ENCODE peak calls at places on chromosomes 3 and 15, in five cellular contexts. One of them, this sample, is unnamed.

GRCh38 chr3:111763101-111763500 is 96.0 kb upstream of the PHLDB2 start:
- DNase-seq in ACHN: no peak
- DNase-seq in nephron progenitor cell: no peak
- DNase-seq in MG63: no peak
- DNase-seq in T-cell: no peak
- DNase-seq in this sample: no peak

GRCh38 chr3:157066335-157067071 is 93.4 kb downstream of the CCNL1 start:
- DNase-seq in ACHN: no peak
- DNase-seq in nephron progenitor cell: no peak
- DNase-seq in MG63: peak
- DNase-seq in T-cell: no peak
- DNase-seq in this sample: no peak

GRCh38 chr3:71210257-71211002 is 373.1 kb downstream of the FOXP1 start:
- DNase-seq in ACHN: no peak
- DNase-seq in nephron progenitor cell: no peak
- DNase-seq in MG63: no peak
- DNase-seq in T-cell: no peak
- DNase-seq in this sample: no peak

GRCh38 chr3:179811321-179812095 is 158.7 kb downstream of the USP13 start:
- DNase-seq in ACHN: peak
- DNase-seq in nephron progenitor cell: peak
- DNase-seq in MG63: peak
- DNase-seq in T-cell: no peak
- DNase-seq in this sample: peak

GRCh38 chr15:70596354-70597055 is 166.9 kb downstream of the UACA start:
- DNase-seq in ACHN: peak
- DNase-seq in nephron progenitor cell: no peak
- DNase-seq in MG63: peak
- DNase-seq in T-cell: no peak
- DNase-seq in this sample: no peak

GRCh38 chr15:52256366-52256765 is 39.2 kb downstream of the MYO5C start:
- DNase-seq in ACHN: peak
- DNase-seq in nephron progenitor cell: peak
- DNase-seq in MG63: peak
- DNase-seq in T-cell: peak
- DNase-seq in this sample: no peak

GRCh38 chr15:63724760-63725159 is 109.0 kb downstream of the HERC1 start:
- DNase-seq in ACHN: no peak
- DNase-seq in nephron progenitor cell: no peak
- DNase-seq in MG63: no peak
- DNase-seq in T-cell: no peak
- DNase-seq in this sample: no peak

GRCh38 chr3:164250923-164251322 is 827.4 kb downstream of the SI start:
- DNase-seq in ACHN: no peak
- DNase-seq in nephron progenitor cell: no peak
- DNase-seq in MG63: no peak
- DNase-seq in T-cell: no peak
- DNase-seq in this sample: no peak

GRCh38 chr3:50336452-50337174 is 4.0 kb downstream of the RASSF1 start:
- DNase-seq in ACHN: peak
- DNase-seq in nephron progenitor cell: no peak
- DNase-seq in MG63: no peak
- DNase-seq in T-cell: no peak
- DNase-seq in this sample: no peak

GRCh38 chr3:197809356-197810020 is 18.4 kb downstream of the LRCH3 start:
- DNase-seq in ACHN: no peak
- DNase-seq in nephron progenitor cell: no peak
- DNase-seq in MG63: no peak
- DNase-seq in T-cell: no peak
- DNase-seq in this sample: no peak

GRCh38 chr3:127088511-127089430 is 104.2 kb upstream of the PRR23E start:
- DNase-seq in ACHN: no peak
- DNase-seq in nephron progenitor cell: no peak
- DNase-seq in MG63: no peak
- DNase-seq in T-cell: no peak
- DNase-seq in this sample: no peak

GRCh38 chr15:48604567-48604966 is 40.9 kb downstream of the FBN1 start:
- DNase-seq in ACHN: no peak
- DNase-seq in nephron progenitor cell: no peak
- DNase-seq in MG63: no peak
- DNase-seq in T-cell: no peak
- DNase-seq in this sample: no peak

GRCh38 chr3:124178531-124178930 is 186.6 kb upstream of the ROPN1 start:
- DNase-seq in ACHN: no peak
- DNase-seq in nephron progenitor cell: no peak
- DNase-seq in MG63: no peak
- DNase-seq in T-cell: no peak
- DNase-seq in this sample: no peak

GRCh38 chr15:52263563-52263962 is 32.0 kb downstream of the MYO5C start:
- DNase-seq in ACHN: no peak
- DNase-seq in nephron progenitor cell: no peak
- DNase-seq in MG63: no peak
- DNase-seq in T-cell: no peak
- DNase-seq in this sample: no peak

GRCh38 chr3:159785276-159785675 is 203.4 kb upstream of the IL12A start:
- DNase-seq in ACHN: no peak
- DNase-seq in nephron progenitor cell: no peak
- DNase-seq in MG63: no peak
- DNase-seq in T-cell: no peak
- DNase-seq in this sample: no peak

GRCh38 chr3:78906245-78906644 is 861.6 kb downstream of the ROBO1 start:
- DNase-seq in ACHN: no peak
- DNase-seq in nephron progenitor cell: no peak
- DNase-seq in MG63: no peak
- DNase-seq in T-cell: no peak
- DNase-seq in this sample: no peak

GRCh38 chr3:56856686-56857577 is 55.2 kb upstream of the ARHGEF3 start:
- DNase-seq in ACHN: no peak
- DNase-seq in nephron progenitor cell: no peak
- DNase-seq in MG63: no peak
- DNase-seq in T-cell: no peak
- DNase-seq in this sample: no peak

GRCh38 chr3:129629011-129629410 is 22.5 kb upstream of the PLXND1 start:
- DNase-seq in ACHN: no peak
- DNase-seq in nephron progenitor cell: no peak
- DNase-seq in MG63: no peak
- DNase-seq in T-cell: no peak
- DNase-seq in this sample: no peak

GRCh38 chr15:94277485-94277884 is 46.1 kb downstream of the MCTP2 start:
- DNase-seq in ACHN: no peak
- DNase-seq in nephron progenitor cell: no peak
- DNase-seq in MG63: no peak
- DNase-seq in T-cell: no peak
- DNase-seq in this sample: no peak

GRCh38 chr15:74937602-74938371 is at the start of gene COX5A:
- DNase-seq in ACHN: peak
- DNase-seq in nephron progenitor cell: peak
- DNase-seq in MG63: peak
- DNase-seq in T-cell: peak
- DNase-seq in this sample: peak

GRCh38 chr3:148360046-148360445 is 337.7 kb upstream of the AGTR1 start:
- DNase-seq in ACHN: no peak
- DNase-seq in nephron progenitor cell: no peak
- DNase-seq in MG63: no peak
- DNase-seq in T-cell: no peak
- DNase-seq in this sample: no peak

GRCh38 chr3:38805765-38806386 is 10.1 kb downstream of the SCN10A start:
- DNase-seq in ACHN: peak
- DNase-seq in nephron progenitor cell: peak
- DNase-seq in MG63: peak
- DNase-seq in T-cell: peak
- DNase-seq in this sample: no peak

GRCh38 chr3:190108789-190109188 is 11.9 kb downstream of the P3H2 start:
- DNase-seq in ACHN: peak
- DNase-seq in nephron progenitor cell: no peak
- DNase-seq in MG63: no peak
- DNase-seq in T-cell: no peak
- DNase-seq in this sample: no peak

GRCh38 chr3:163328680-163329079 is 1749.6 kb downstream of the SI start:
- DNase-seq in ACHN: no peak
- DNase-seq in nephron progenitor cell: no peak
- DNase-seq in MG63: no peak
- DNase-seq in T-cell: no peak
- DNase-seq in this sample: no peak

GRCh38 chr3:195421410-195421809 is 21.4 kb downstream of the ACAP2 start:
- DNase-seq in ACHN: no peak
- DNase-seq in nephron progenitor cell: no peak
- DNase-seq in MG63: no peak
- DNase-seq in T-cell: no peak
- DNase-seq in this sample: no peak

GRCh38 chr3:140416686-140417085 is 261.2 kb upstream of the TRIM42 start:
- DNase-seq in ACHN: no peak
- DNase-seq in nephron progenitor cell: no peak
- DNase-seq in MG63: no peak
- DNase-seq in T-cell: no peak
- DNase-seq in this sample: no peak

GRCh38 chr3:189108735-189109134 is 63.0 kb upstream of the TPRG1 start:
- DNase-seq in ACHN: no peak
- DNase-seq in nephron progenitor cell: no peak
- DNase-seq in MG63: no peak
- DNase-seq in T-cell: no peak
- DNase-seq in this sample: no peak

GRCh38 chr3:194003128-194004057 is 132.6 kb upstream of the HES1 start:
- DNase-seq in ACHN: peak
- DNase-seq in nephron progenitor cell: peak
- DNase-seq in MG63: peak
- DNase-seq in T-cell: no peak
- DNase-seq in this sample: no peak

GRCh38 chr3:102733811-102734574 is 299.2 kb downstream of the ZPLD1 start:
- DNase-seq in ACHN: no peak
- DNase-seq in nephron progenitor cell: no peak
- DNase-seq in MG63: peak
- DNase-seq in T-cell: no peak
- DNase-seq in this sample: no peak

GRCh38 chr3:128555881-128556280 is 62.9 kb upstream of the GATA2 start:
- DNase-seq in ACHN: no peak
- DNase-seq in nephron progenitor cell: no peak
- DNase-seq in MG63: no peak
- DNase-seq in T-cell: no peak
- DNase-seq in this sample: no peak

GRCh38 chr15:64892850-64893403 is 18.8 kb upstream of the ANKDD1A start:
- DNase-seq in ACHN: no peak
- DNase-seq in nephron progenitor cell: no peak
- DNase-seq in MG63: no peak
- DNase-seq in T-cell: no peak
- DNase-seq in this sample: no peak

GRCh38 chr3:34483290-34483887 is 685.0 kb downstream of the PDCD6IP start:
- DNase-seq in ACHN: peak
- DNase-seq in nephron progenitor cell: no peak
- DNase-seq in MG63: no peak
- DNase-seq in T-cell: no peak
- DNase-seq in this sample: no peak

GRCh38 chr3:101722394-101723173 is 1.8 kb upstream of the CEP97 start:
- DNase-seq in ACHN: no peak
- DNase-seq in nephron progenitor cell: no peak
- DNase-seq in MG63: no peak
- DNase-seq in T-cell: no peak
- DNase-seq in this sample: no peak

GRCh38 chr15:74231475-74231874 is 4.7 kb upstream of the CCDC33 start:
- DNase-seq in ACHN: no peak
- DNase-seq in nephron progenitor cell: no peak
- DNase-seq in MG63: no peak
- DNase-seq in T-cell: no peak
- DNase-seq in this sample: no peak

This sample was measured in NCI-H1417 treated with DMSO at 0.1 percent for 48 hours.